ENCODE peak calls at places on chromosomes 16 and 17, in eight cellular contexts. I is tibial artery; O is NCI-H1930; U is ovary; G is T follicular helper cell; S is activated CD8-positive, alpha-beta memory T cell treated with anti-CD3 and anti-CD28 coated beads for 48 hours; N is HS-5; W is aorta. H is an unnamed sample.

GRCh38 chr16:30132591-30132990 is 9.6 kb upstream of the MAPK3 start:
- DNase-seq in I (no peak), W (no peak), S (no peak), G (no peak), U (no peak), N (no peak), O (no peak), H (no peak)

GRCh38 chr17:60748232-60748631 is 70.6 kb downstream of the BCAS3 start:
- DNase-seq in I (no peak), N (no peak), U (no peak), S (no peak), O (no peak), G (no peak), W (no peak), H (no peak)

GRCh38 chr16:53822936-53823529 is 119.1 kb downstream of the FTO start:
- DNase-seq in O (no peak), U (no peak), W (no peak), I (no peak), S (no peak), G (no peak), N (no peak), H (no peak)

GRCh38 chr17:82244413-82245140 is 15.7 kb downstream of the SLC16A3 start:
- DNase-seq in I (no peak), W (no peak), N (no peak), S (no peak), U (no peak), O (no peak), G (no peak), H (no peak)

GRCh38 chr16:56708418-56708817 is 21.5 kb upstream of the NUP93 start:
- DNase-seq in G (no peak), O (no peak), N (no peak), U (no peak), W (no peak), I (no peak), S (no peak), H (no peak)

GRCh38 chr17:9253308-9253707 is 232.0 kb downstream of the NTN1 start:
- DNase-seq in U (no peak), G (no peak), W (no peak), N (no peak), I (no peak), S (no peak), O (no peak), H (no peak)

GRCh38 chr17:19753661-19754463 is 5.8 kb upstream of the ALDH3A1 start:
- DNase-seq in G (no peak), I (peak), W (peak), U (no peak), O (peak), S (no peak), N (no peak), H (no peak)

GRCh38 chr17:79824893-79825579 is 14.2 kb downstream of the CBX4 start:
- DNase-seq in U (no peak), S (no peak), O (no peak), I (no peak), N (no peak), G (no peak), W (no peak), H (no peak)

GRCh38 chr17:63476494-63476856 is 386 bp upstream of the ACE start:
- DNase-seq in W (no peak), I (no peak), S (no peak), N (no peak), O (peak), G (no peak), U (no peak), H (no peak)

GRCh38 chr17:38451030-38451839 is 23.0 kb downstream of the ARHGAP23 start:
- DNase-seq in O (no peak), N (no peak), G (no peak), W (peak), U (no peak), I (no peak), S (no peak), H (peak)

GRCh38 chr17:39769974-39770587 is 32.3 kb downstream of the GRB7 start:
- DNase-seq in N (peak), G (peak), W (no peak), S (no peak), U (no peak), O (peak), I (no peak), H (no peak)

GRCh38 chr16:88103581-88104188 is 152.5 kb downstream of the BANP start:
- DNase-seq in O (no peak), U (peak), N (no peak), G (no peak), S (no peak), W (peak), I (no peak), H (no peak)

GRCh38 chr17:28324272-28324745 is 5.3 kb downstream of the TMEM97 start:
- DNase-seq in I (no peak), G (no peak), O (no peak), U (no peak), N (no peak), W (no peak), S (no peak), H (no peak)

GRCh38 chr16:87806246-87806607 is 40.4 kb upstream of the KLHDC4 start:
- DNase-seq in W (no peak), I (no peak), O (no peak), S (no peak), N (no peak), G (no peak), U (no peak), H (no peak)

GRCh38 chr17:13265306-13265705 is 247.5 kb upstream of the ELAC2 start:
- DNase-seq in N (peak), O (no peak), G (no peak), W (no peak), I (no peak), S (no peak), U (no peak), H (no peak)

GRCh38 chr17:20127660-20128413 is 118.7 kb downstream of the SPECC1 start:
- DNase-seq in G (no peak), N (no peak), S (no peak), O (no peak), W (no peak), I (no peak), U (no peak), H (no peak)

H was measured in iPS DF 19.7.